ENCODE peak calls at places on chromosome 18, in nine cellular contexts. One of them, this sample, is unnamed.

GRCh38 chr18:8696749-8697211 is 8.6 kb upstream of the MTCL1 start:
- DNase-seq in OCI-LY7: peak
- DNase-seq in brain microvascular endothelial cell: peak
- DNase-seq in psoas muscle: peak
- DNase-seq in astrocyte: no peak
- DNase-seq in A549: peak
- DNase-seq in retinal pigment epithelial cell: no peak
- DNase-seq in B cell: peak
- DNase-seq in foreskin fibroblast: peak
- DNase-seq in this sample: peak

GRCh38 chr18:51340332-51340731 is 142.9 kb upstream of the MEX3C start:
- DNase-seq in A549: no peak
- DNase-seq in OCI-LY7: no peak
- DNase-seq in brain microvascular endothelial cell: no peak
- DNase-seq in foreskin fibroblast: no peak
- DNase-seq in psoas muscle: no peak
- DNase-seq in retinal pigment epithelial cell: no peak
- DNase-seq in B cell: no peak
- DNase-seq in astrocyte: no peak
- DNase-seq in this sample: no peak

GRCh38 chr18:13565228-13565627 is 161.1 kb downstream of the FAM210A start:
- DNase-seq in B cell: no peak
- DNase-seq in brain microvascular endothelial cell: no peak
- DNase-seq in A549: no peak
- DNase-seq in foreskin fibroblast: no peak
- DNase-seq in OCI-LY7: no peak
- DNase-seq in astrocyte: no peak
- DNase-seq in retinal pigment epithelial cell: no peak
- DNase-seq in psoas muscle: peak
- DNase-seq in this sample: no peak

GRCh38 chr18:62450546-62451395 is 72.1 kb upstream of the ZCCHC2 start:
- DNase-seq in foreskin fibroblast: peak
- DNase-seq in A549: peak
- DNase-seq in OCI-LY7: no peak
- DNase-seq in B cell: no peak
- DNase-seq in astrocyte: peak
- DNase-seq in brain microvascular endothelial cell: peak
- DNase-seq in psoas muscle: peak
- DNase-seq in retinal pigment epithelial cell: peak
- DNase-seq in this sample: peak

GRCh38 chr18:62781893-62782292 is 66.6 kb downstream of the PHLPP1 start:
- DNase-seq in retinal pigment epithelial cell: no peak
- DNase-seq in astrocyte: peak
- DNase-seq in foreskin fibroblast: peak
- DNase-seq in brain microvascular endothelial cell: peak
- DNase-seq in B cell: no peak
- DNase-seq in OCI-LY7: no peak
- DNase-seq in A549: peak
- DNase-seq in psoas muscle: peak
- DNase-seq in this sample: peak

GRCh38 chr18:57928466-57928865 is 115.6 kb upstream of the NEDD4L start:
- DNase-seq in A549: no peak
- DNase-seq in B cell: no peak
- DNase-seq in foreskin fibroblast: no peak
- DNase-seq in retinal pigment epithelial cell: no peak
- DNase-seq in psoas muscle: no peak
- DNase-seq in astrocyte: no peak
- DNase-seq in brain microvascular endothelial cell: no peak
- DNase-seq in OCI-LY7: no peak
- DNase-seq in this sample: no peak

GRCh38 chr18:69757733-69758132 is 189.9 kb downstream of the CD226 start:
- DNase-seq in OCI-LY7: no peak
- DNase-seq in A549: peak
- DNase-seq in brain microvascular endothelial cell: no peak
- DNase-seq in astrocyte: peak
- DNase-seq in psoas muscle: no peak
- DNase-seq in B cell: no peak
- DNase-seq in retinal pigment epithelial cell: no peak
- DNase-seq in foreskin fibroblast: peak
- DNase-seq in this sample: peak

GRCh38 chr18:62485684-62486083 is 37.1 kb upstream of the ZCCHC2 start:
- DNase-seq in psoas muscle: no peak
- DNase-seq in astrocyte: peak
- DNase-seq in A549: peak
- DNase-seq in foreskin fibroblast: peak
- DNase-seq in retinal pigment epithelial cell: peak
- DNase-seq in OCI-LY7: no peak
- DNase-seq in brain microvascular endothelial cell: peak
- DNase-seq in B cell: no peak
- DNase-seq in this sample: peak

GRCh38 chr18:58991127-58991798 is 126.6 kb downstream of the ZNF532 start:
- DNase-seq in astrocyte: peak
- DNase-seq in foreskin fibroblast: peak
- DNase-seq in A549: no peak
- DNase-seq in OCI-LY7: no peak
- DNase-seq in psoas muscle: no peak
- DNase-seq in retinal pigment epithelial cell: no peak
- DNase-seq in brain microvascular endothelial cell: no peak
- DNase-seq in B cell: no peak
- DNase-seq in this sample: peak

GRCh38 chr18:42141439-42141838 is 186.4 kb downstream of the PIK3C3 start:
- DNase-seq in B cell: no peak
- DNase-seq in astrocyte: no peak
- DNase-seq in psoas muscle: no peak
- DNase-seq in foreskin fibroblast: no peak
- DNase-seq in A549: peak
- DNase-seq in OCI-LY7: no peak
- DNase-seq in brain microvascular endothelial cell: no peak
- DNase-seq in retinal pigment epithelial cell: no peak
- DNase-seq in this sample: peak

GRCh38 chr18:77220726-77221125 is 28.9 kb upstream of the GALR1 start:
- DNase-seq in foreskin fibroblast: no peak
- DNase-seq in OCI-LY7: no peak
- DNase-seq in B cell: no peak
- DNase-seq in astrocyte: no peak
- DNase-seq in brain microvascular endothelial cell: no peak
- DNase-seq in psoas muscle: no peak
- DNase-seq in A549: no peak
- DNase-seq in retinal pigment epithelial cell: no peak
- DNase-seq in this sample: no peak

GRCh38 chr18:45415614-45416013 is 199.7 kb upstream of the SLC14A2 start:
- DNase-seq in A549: no peak
- DNase-seq in retinal pigment epithelial cell: no peak
- DNase-seq in B cell: no peak
- DNase-seq in brain microvascular endothelial cell: no peak
- DNase-seq in foreskin fibroblast: no peak
- DNase-seq in astrocyte: no peak
- DNase-seq in OCI-LY7: no peak
- DNase-seq in psoas muscle: no peak
- DNase-seq in this sample: no peak

GRCh38 chr18:13381331-13381730 is 162.8 kb downstream of the LDLRAD4 start:
- DNase-seq in foreskin fibroblast: no peak
- DNase-seq in psoas muscle: no peak
- DNase-seq in A549: no peak
- DNase-seq in OCI-LY7: no peak
- DNase-seq in brain microvascular endothelial cell: no peak
- DNase-seq in B cell: no peak
- DNase-seq in astrocyte: no peak
- DNase-seq in retinal pigment epithelial cell: no peak
- DNase-seq in this sample: no peak

GRCh38 chr18:77132369-77133050 is at the start of gene MBP:
- DNase-seq in B cell: peak
- DNase-seq in foreskin fibroblast: peak
- DNase-seq in astrocyte: no peak
- DNase-seq in OCI-LY7: peak
- DNase-seq in A549: peak
- DNase-seq in brain microvascular endothelial cell: no peak
- DNase-seq in psoas muscle: peak
- DNase-seq in retinal pigment epithelial cell: no peak
- DNase-seq in this sample: no peak

GRCh38 chr18:43080671-43081070 is 34.8 kb downstream of the RIT2 start:
- DNase-seq in A549: no peak
- DNase-seq in retinal pigment epithelial cell: no peak
- DNase-seq in foreskin fibroblast: no peak
- DNase-seq in brain microvascular endothelial cell: no peak
- DNase-seq in astrocyte: no peak
- DNase-seq in psoas muscle: no peak
- DNase-seq in B cell: no peak
- DNase-seq in OCI-LY7: no peak
- DNase-seq in this sample: no peak

GRCh38 chr18:12838178-12838634 is 45.8 kb downstream of the PTPN2 start:
- DNase-seq in astrocyte: peak
- DNase-seq in brain microvascular endothelial cell: peak
- DNase-seq in A549: peak
- DNase-seq in foreskin fibroblast: peak
- DNase-seq in psoas muscle: no peak
- DNase-seq in B cell: no peak
- DNase-seq in OCI-LY7: peak
- DNase-seq in retinal pigment epithelial cell: peak
- DNase-seq in this sample: peak

GRCh38 chr18:8685914-8686216 is 19.5 kb upstream of the MTCL1 start:
- DNase-seq in brain microvascular endothelial cell: no peak
- DNase-seq in B cell: no peak
- DNase-seq in retinal pigment epithelial cell: no peak
- DNase-seq in foreskin fibroblast: no peak
- DNase-seq in OCI-LY7: no peak
- DNase-seq in astrocyte: no peak
- DNase-seq in A549: no peak
- DNase-seq in psoas muscle: no peak
- DNase-seq in this sample: no peak

GRCh38 chr18:61635901-61636528 is 256.8 kb downstream of the RNF152 start:
- DNase-seq in A549: peak
- DNase-seq in B cell: no peak
- DNase-seq in foreskin fibroblast: peak
- DNase-seq in retinal pigment epithelial cell: no peak
- DNase-seq in astrocyte: peak
- DNase-seq in OCI-LY7: peak
- DNase-seq in psoas muscle: no peak
- DNase-seq in brain microvascular endothelial cell: peak
- DNase-seq in this sample: peak

GRCh38 chr18:11004951-11005350 is 144.4 kb downstream of the PIEZO2 start:
- DNase-seq in A549: no peak
- DNase-seq in OCI-LY7: no peak
- DNase-seq in astrocyte: no peak
- DNase-seq in psoas muscle: no peak
- DNase-seq in retinal pigment epithelial cell: no peak
- DNase-seq in B cell: no peak
- DNase-seq in brain microvascular endothelial cell: no peak
- DNase-seq in foreskin fibroblast: no peak
- DNase-seq in this sample: no peak

GRCh38 chr18:10006261-10006903 is 92.6 kb downstream of the VAPA start:
- DNase-seq in astrocyte: peak
- DNase-seq in OCI-LY7: peak
- DNase-seq in B cell: no peak
- DNase-seq in psoas muscle: no peak
- DNase-seq in foreskin fibroblast: peak
- DNase-seq in brain microvascular endothelial cell: no peak
- DNase-seq in retinal pigment epithelial cell: no peak
- DNase-seq in A549: peak
- DNase-seq in this sample: peak

GRCh38 chr18:78565240-78565639 is 414.4 kb upstream of the SALL3 start:
- DNase-seq in B cell: no peak
- DNase-seq in brain microvascular endothelial cell: no peak
- DNase-seq in A549: no peak
- DNase-seq in foreskin fibroblast: no peak
- DNase-seq in retinal pigment epithelial cell: no peak
- DNase-seq in astrocyte: no peak
- DNase-seq in OCI-LY7: no peak
- DNase-seq in psoas muscle: no peak
- DNase-seq in this sample: no peak
- TF ChIP-seq CTCF in B cell: no peak
- TF ChIP-seq CTCF in brain microvascular endothelial cell: no peak
- TF ChIP-seq CTCF in A549: no peak
- TF ChIP-seq CTCF in foreskin fibroblast: no peak
- TF ChIP-seq CTCF in retinal pigment epithelial cell: no peak
- TF ChIP-seq CTCF in astrocyte: no peak
- TF ChIP-seq CTCF in OCI-LY7: no peak
- TF ChIP-seq CTCF in psoas muscle: no peak
- TF ChIP-seq CTCF in this sample: no peak

GRCh38 chr18:79317718-79318117 is 78.0 kb upstream of the NFATC1 start:
- DNase-seq in psoas muscle: no peak
- DNase-seq in OCI-LY7: no peak
- DNase-seq in B cell: no peak
- DNase-seq in astrocyte: no peak
- DNase-seq in A549: no peak
- DNase-seq in foreskin fibroblast: no peak
- DNase-seq in retinal pigment epithelial cell: no peak
- DNase-seq in brain microvascular endothelial cell: no peak
- DNase-seq in this sample: no peak
- TF ChIP-seq CTCF in psoas muscle: no peak
- TF ChIP-seq CTCF in OCI-LY7: no peak
- TF ChIP-seq CTCF in B cell: no peak
- TF ChIP-seq CTCF in astrocyte: peak
- TF ChIP-seq CTCF in A549: no peak
- TF ChIP-seq CTCF in foreskin fibroblast: no peak
- TF ChIP-seq CTCF in retinal pigment epithelial cell: no peak
- TF ChIP-seq CTCF in brain microvascular endothelial cell: peak
- TF ChIP-seq CTCF in this sample: peak

DNA sequence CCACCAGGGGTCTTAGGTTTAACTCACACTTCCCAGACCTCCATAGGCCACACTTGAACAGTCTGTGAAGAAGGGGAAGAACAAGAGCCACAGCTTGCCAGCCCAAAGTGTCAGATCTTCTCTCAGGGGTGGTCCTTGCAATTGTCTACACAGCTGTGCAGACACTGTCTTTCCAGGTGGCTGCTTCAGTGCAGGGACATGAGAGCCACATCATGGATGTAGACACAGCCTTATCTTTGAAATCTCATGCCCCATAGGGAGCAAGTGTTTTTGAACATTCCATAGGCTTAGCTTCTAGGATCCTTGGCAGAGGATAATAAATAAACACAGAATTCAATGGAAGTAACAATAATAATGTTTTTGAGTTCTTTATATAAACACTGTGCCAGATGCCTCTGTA is 6.7 kb downstream of the ZNF407 start:
- DNase-seq in psoas muscle: no peak
- DNase-seq in astrocyte: no peak
- DNase-seq in brain microvascular endothelial cell: no peak
- DNase-seq in B cell: no peak
- DNase-seq in foreskin fibroblast: no peak
- DNase-seq in A549: no peak
- DNase-seq in OCI-LY7: no peak
- DNase-seq in retinal pigment epithelial cell: no peak
- DNase-seq in this sample: no peak
- TF ChIP-seq CTCF in psoas muscle: no peak
- TF ChIP-seq CTCF in astrocyte: no peak
- TF ChIP-seq CTCF in brain microvascular endothelial cell: no peak
- TF ChIP-seq CTCF in B cell: no peak
- TF ChIP-seq CTCF in foreskin fibroblast: no peak
- TF ChIP-seq CTCF in A549: no peak
- TF ChIP-seq CTCF in OCI-LY7: no peak
- TF ChIP-seq CTCF in retinal pigment epithelial cell: no peak
- TF ChIP-seq CTCF in this sample: no peak

DNA sequence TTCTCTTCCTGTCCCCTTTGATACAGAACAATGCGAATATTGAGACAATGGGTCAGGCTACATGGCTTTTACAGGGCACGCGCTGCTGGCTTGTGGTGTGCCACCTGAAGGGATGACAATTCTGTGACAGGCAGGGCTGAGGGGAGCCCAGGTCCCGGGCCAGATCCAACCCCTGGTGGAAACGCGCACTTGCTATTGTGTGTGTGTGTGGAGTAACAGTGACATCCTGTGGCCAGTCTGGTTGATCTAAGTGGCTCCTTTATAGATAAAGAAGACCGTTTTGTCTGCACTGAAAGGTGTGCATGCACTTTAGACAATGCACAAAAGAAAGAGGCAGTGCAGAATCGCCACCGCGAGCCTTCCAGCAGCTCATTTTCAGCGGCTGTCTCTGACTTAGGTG is 273.6 kb downstream of the HRH4 start:
- DNase-seq in retinal pigment epithelial cell: no peak
- DNase-seq in brain microvascular endothelial cell: no peak
- DNase-seq in OCI-LY7: peak
- DNase-seq in astrocyte: no peak
- DNase-seq in A549: peak
- DNase-seq in psoas muscle: no peak
- DNase-seq in foreskin fibroblast: peak
- DNase-seq in B cell: no peak
- DNase-seq in this sample: peak
- TF ChIP-seq CTCF in retinal pigment epithelial cell: peak
- TF ChIP-seq CTCF in brain microvascular endothelial cell: peak
- TF ChIP-seq CTCF in OCI-LY7: peak
- TF ChIP-seq CTCF in astrocyte: no peak
- TF ChIP-seq CTCF in A549: no peak
- TF ChIP-seq CTCF in psoas muscle: no peak
- TF ChIP-seq CTCF in foreskin fibroblast: peak
- TF ChIP-seq CTCF in B cell: no peak
- TF ChIP-seq CTCF in this sample: peak